ENCODE peak calls at places on chromosomes 5 and 9, in four cellular contexts. One of them, this sample, is unnamed.

GRCh38 chr5:163889369-163889768 is 383.9 kb downstream of the MAT2B start:
- DNase-seq in GM06990: no peak
- DNase-seq in activated CD4-positive, alpha-beta T cell treated with anti-CD3 and anti-CD28 coated beads for 1 hour: no peak
- DNase-seq in naive thymus-derived CD8-positive, alpha-beta T cell: no peak
- DNase-seq in this sample: no peak

GRCh38 chr5:126878624-126879023 is 101.7 kb downstream of the LMNB1 start:
- DNase-seq in GM06990: no peak
- DNase-seq in activated CD4-positive, alpha-beta T cell treated with anti-CD3 and anti-CD28 coated beads for 1 hour: no peak
- DNase-seq in naive thymus-derived CD8-positive, alpha-beta T cell: no peak
- DNase-seq in this sample: no peak

GRCh38 chr5:154189256-154189818 is 1.2 kb upstream of the GALNT10 start:
- DNase-seq in GM06990: peak
- DNase-seq in activated CD4-positive, alpha-beta T cell treated with anti-CD3 and anti-CD28 coated beads for 1 hour: no peak
- DNase-seq in naive thymus-derived CD8-positive, alpha-beta T cell: no peak
- DNase-seq in this sample: no peak

GRCh38 chr5:172417983-172418630 is 36.2 kb downstream of the SH3PXD2B start:
- DNase-seq in GM06990: no peak
- DNase-seq in activated CD4-positive, alpha-beta T cell treated with anti-CD3 and anti-CD28 coated beads for 1 hour: no peak
- DNase-seq in naive thymus-derived CD8-positive, alpha-beta T cell: no peak
- DNase-seq in this sample: no peak

GRCh38 chr5:77101298-77101697 is 14.2 kb upstream of the ZBED3 start:
- DNase-seq in GM06990: no peak
- DNase-seq in activated CD4-positive, alpha-beta T cell treated with anti-CD3 and anti-CD28 coated beads for 1 hour: no peak
- DNase-seq in naive thymus-derived CD8-positive, alpha-beta T cell: no peak
- DNase-seq in this sample: no peak

GRCh38 chr5:123937230-123937629 is 425.3 kb downstream of the CSNK1G3 start:
- DNase-seq in GM06990: peak
- DNase-seq in activated CD4-positive, alpha-beta T cell treated with anti-CD3 and anti-CD28 coated beads for 1 hour: no peak
- DNase-seq in naive thymus-derived CD8-positive, alpha-beta T cell: no peak
- DNase-seq in this sample: no peak

GRCh38 chr9:9893837-9894236 is 719.0 kb downstream of the PTPRD start:
- DNase-seq in GM06990: no peak
- DNase-seq in activated CD4-positive, alpha-beta T cell treated with anti-CD3 and anti-CD28 coated beads for 1 hour: no peak
- DNase-seq in naive thymus-derived CD8-positive, alpha-beta T cell: no peak
- DNase-seq in this sample: no peak

GRCh38 chr5:170278611-170279500 is 18.7 kb downstream of the LCP2 start:
- DNase-seq in GM06990: peak
- DNase-seq in activated CD4-positive, alpha-beta T cell treated with anti-CD3 and anti-CD28 coated beads for 1 hour: peak
- DNase-seq in naive thymus-derived CD8-positive, alpha-beta T cell: peak
- DNase-seq in this sample: no peak

GRCh38 chr9:131279196-131279926 is 3.1 kb upstream of the FAM78A start:
- DNase-seq in GM06990: no peak
- DNase-seq in activated CD4-positive, alpha-beta T cell treated with anti-CD3 and anti-CD28 coated beads for 1 hour: no peak
- DNase-seq in naive thymus-derived CD8-positive, alpha-beta T cell: no peak
- DNase-seq in this sample: no peak

This sample was measured in NCI-H2107.